ENCODE peak calls at places on chromosome 5, in four cellular contexts. J is H4, I is brain pericyte, P is MM.1S. Y is an unnamed sample.

GRCh38 chr5:109692011-109692410 is 2.3 kb downstream of the MAN2A1 start:
- DNase-seq in J (no peak), I (no peak), P (peak), Y (no peak)

GRCh38 chr5:91928751-91929521 is 545.8 kb upstream of the ARRDC3 start:
- DNase-seq in J (peak), I (no peak), P (peak), Y (peak)

GRCh38 chr5:92518318-92518913 is 1062.6 kb downstream of the NR2F1-AS1 start:
- DNase-seq in J (peak), I (no peak), P (peak), Y (peak)

GRCh38 chr5:143057580-143057999 is 287.4 kb downstream of the ARHGAP26 start:
- DNase-seq in J (no peak), I (no peak), P (peak), Y (no peak)

GRCh38 chr5:51104556-51104955 is 278.7 kb upstream of the ISL1 start:
- DNase-seq in J (no peak), I (no peak), P (peak), Y (no peak)

GRCh38 chr5:82365744-82366228 is 87.6 kb upstream of the RPS23 start:
- DNase-seq in J (peak), I (no peak), P (no peak), Y (peak)

GRCh38 chr5:14218480-14218879 is 75.3 kb downstream of the TRIO start:
- DNase-seq in J (no peak), I (no peak), P (no peak), Y (no peak)

GRCh38 chr5:84383816-84384603 is 670 bp downstream of the EDIL3 start:
- DNase-seq in J (peak), I (no peak), P (no peak), Y (peak)

GRCh38 chr5:9562101-9562500 is 16.2 kb upstream of the SEMA5A start:
- DNase-seq in J (peak), I (no peak), P (no peak), Y (no peak)

GRCh38 chr5:96463106-96463505 is 30.1 kb upstream of the PCSK1 start:
- DNase-seq in J (no peak), I (no peak), P (no peak), Y (peak)

GRCh38 chr5:132100672-132101261 is 27.2 kb downstream of the CSF2 start:
- DNase-seq in J (no peak), I (no peak), P (peak), Y (no peak)

GRCh38 chr5:94376672-94377345 is 241.6 kb downstream of the KIAA0825 start:
- DNase-seq in J (no peak), I (no peak), P (no peak), Y (peak)

GRCh38 chr5:130045334-130045733 is 141.1 kb downstream of the CHSY3 start:
- DNase-seq in J (no peak), I (no peak), P (no peak), Y (no peak)

GRCh38 chr5:179198865-179199645 is 138.9 kb downstream of the ZNF354C start:
- DNase-seq in J (no peak), I (no peak), P (no peak), Y (no peak)

GRCh38 chr5:11904270-11904906 is at the start of gene CTNND2:
- DNase-seq in J (peak), I (peak), P (peak), Y (peak)

GRCh38 chr5:160970605-160971191 is 118.7 kb upstream of the ATP10B start:
- DNase-seq in J (no peak), I (no peak), P (no peak), Y (peak)

GRCh38 chr5:52841114-52841513 is 53.4 kb downstream of the ITGA1 start:
- DNase-seq in J (no peak), I (no peak), P (no peak), Y (no peak)

GRCh38 chr5:74275204-74275992 is 365.1 kb downstream of the ENC1 start:
- DNase-seq in J (peak), I (no peak), P (no peak), Y (no peak)

GRCh38 chr5:143923634-143924265 is 111.8 kb downstream of the HMHB1 start:
- DNase-seq in J (peak), I (peak), P (peak), Y (peak)

GRCh38 chr5:95973793-95974325 is 12.2 kb upstream of the ELL2 start:
- DNase-seq in J (no peak), I (no peak), P (no peak), Y (peak)